ENCODE peak calls at places on chromosomes 5 and 9, in seven cellular contexts. U, K, I, Y, A, F and H are unnamed samples.
A peak's percentile ranks its signal among the peaks of the same experiment; 100 is the strongest.

GRCh38 chr9:113808391-113809191 is 67.5 kb upstream of the ZNF618 start:
- DNase-seq in I (peak; percentile 89), K (no peak), Y (no peak), U (no peak), F (peak; percentile 8), A (peak; percentile 52), H (no peak)

GRCh38 chr5:111742595-111742994 is 14.4 kb downstream of the NREP start:
- DNase-seq in K (no peak), A (no peak), F (peak; percentile 15), I (peak; percentile 95), U (no peak), Y (no peak), H (no peak)

GRCh38 chr9:7177383-7177782 is 419.6 kb downstream of the KDM4C start:
- DNase-seq in F (no peak), K (no peak), I (no peak), Y (no peak), A (no peak), U (no peak), H (no peak)

GRCh38 chr9:120909904-120910303 is 16.7 kb downstream of the TRAF1 start:
- DNase-seq in A (no peak), K (no peak), U (peak; percentile 79), F (no peak), Y (no peak), I (no peak), H (peak; percentile 86)

GRCh38 chr9:109967651-109968331 is 187.8 kb downstream of the PALM2AKAP2 start:
- DNase-seq in F (no peak), Y (no peak), K (no peak), U (no peak), I (no peak), A (no peak), H (no peak)

GRCh38 chr5:429453-430188 is 13.4 kb upstream of the EXOC3 start:
- DNase-seq in I (peak; percentile 17), K (no peak), U (no peak), A (no peak), F (peak; percentile 30), Y (peak; percentile 62), H (peak; percentile 62)

GRCh38 chr5:172505403-172505759 is 51.1 kb upstream of the SH3PXD2B start:
- DNase-seq in U (no peak), F (no peak), K (no peak), A (no peak), Y (no peak), I (no peak), H (peak; percentile 5)

GRCh38 chr5:121174351-121174750 is 677.3 kb upstream of the FTMT start:
- DNase-seq in A (no peak), K (no peak), Y (no peak), F (no peak), I (peak; percentile 7), U (no peak), H (no peak)

GRCh38 chr5:162721125-162721524 is 653.6 kb downstream of the GABRG2 start:
- DNase-seq in F (no peak), K (no peak), Y (no peak), U (no peak), A (no peak), I (no peak), H (no peak)

GRCh38 chr9:76369583-76369982 is 24.6 kb downstream of the RFK start:
- DNase-seq in K (no peak), I (peak; percentile 50), Y (peak; percentile 95), A (no peak), U (no peak), F (peak; percentile 69), H (no peak)

GRCh38 chr9:88742483-88742882 is 207.5 kb downstream of the NXNL2 start:
- DNase-seq in Y (no peak), U (no peak), K (no peak), I (peak; percentile 75), F (no peak), A (peak; percentile 55), H (no peak)

GRCh38 chr9:125460883-125461475 is 199.4 kb downstream of the GAPVD1 start:
- DNase-seq in K (no peak), I (peak; percentile 59), U (no peak), F (no peak), Y (no peak), A (no peak), H (no peak)

GRCh38 chr5:44774279-44774880 is 34.4 kb upstream of the MRPS30 start:
- DNase-seq in A (no peak), I (peak; percentile 67), F (peak; percentile 13), U (no peak), K (peak; percentile 40), Y (peak; percentile 68), H (no peak)

GRCh38 chr9:37994639-37995347 is 74.2 kb downstream of the SHB start:
- DNase-seq in A (peak; percentile 86), K (peak; percentile 81), Y (peak; percentile 91), U (no peak), F (peak; percentile 45), I (peak; percentile 68), H (no peak)

GRCh38 chr9:22097712-22098111 is 88.6 kb upstream of the CDKN2B start:
- DNase-seq in A (no peak), U (no peak), F (peak; percentile 68), Y (no peak), I (peak; percentile 82), K (no peak), H (no peak)